ENCODE peak calls at places on chromosomes 11 and 22, in six cellular contexts. F is GM12891, S is sigmoid colon, T is prostate gland, P is HepG2, A is stomach. K is an unnamed sample.

GRCh38 chr22:29031236-29031982 is 30.2 kb downstream of the C22orf31 start:
- DNase-seq in F (no peak), S (peak; percentile 87), T (peak; percentile 39), P (peak; percentile 93), A (peak; percentile 44), K (peak; percentile 55)

GRCh38 chr11:2684581-2684980 is 15.2 kb downstream of the KCNQ1OT1 start:
- DNase-seq in F (no peak), S (peak; percentile 33), T (no peak), P (no peak), A (no peak), K (no peak)

GRCh38 chr22:31474743-31475142 is 14.9 kb downstream of the EIF4ENIF1 start:
- DNase-seq in F (no peak), S (no peak), T (no peak), P (no peak), A (no peak), K (no peak)

GRCh38 chr11:46360878-46361277 is 13.6 kb downstream of the DGKZ start:
- DNase-seq in F (no peak), S (no peak), T (no peak), P (no peak), A (no peak), K (no peak)

GRCh38 chr11:126969865-126970479 is 30.6 kb downstream of the KIRREL3 start:
- DNase-seq in F (no peak), S (no peak), T (no peak), P (no peak), A (no peak), K (no peak)

GRCh38 chr11:116913000-116913399 is 75.6 kb upstream of the APOA1 start:
- DNase-seq in F (no peak), S (no peak), T (no peak), P (no peak), A (no peak), K (no peak)

GRCh38 chr11:898540-899190 is 11.9 kb downstream of the CHID1 start:
- DNase-seq in F (no peak), S (no peak), T (no peak), P (peak; percentile 23), A (no peak), K (no peak)

GRCh38 chr11:91981995-91982394 is 242.6 kb upstream of the FAT3 start:
- DNase-seq in F (no peak), S (peak; percentile 89), T (peak; percentile 26), P (no peak), A (no peak), K (no peak)

GRCh38 chr22:46747646-46748045 is 9.6 kb upstream of the CERK start:
- DNase-seq in F (no peak), S (no peak), T (no peak), P (no peak), A (no peak), K (no peak)

GRCh38 chr11:19646921-19647320 is 65.7 kb upstream of the NAV2 start:
- DNase-seq in F (no peak), S (no peak), T (no peak), P (no peak), A (no peak), K (no peak)

GRCh38 chr11:69774354-69775162 is 583 bp downstream of the FGF4 start:
- DNase-seq in F (no peak), S (no peak), T (no peak), P (no peak), A (no peak), K (no peak)

GRCh38 chr11:132595711-132596111 is 936.6 kb downstream of the OPCML start:
- DNase-seq in F (no peak), S (no peak), T (no peak), P (no peak), A (peak; percentile 70), K (no peak)

GRCh38 chr11:119365071-119365591 is 16.4 kb downstream of the USP2 start:
- DNase-seq in F (no peak), S (no peak), T (no peak), P (no peak), A (no peak), K (no peak)

GRCh38 chr22:11628651-11629511 is 3899.1 kb upstream of the OR11H1 start:
- DNase-seq in F (no peak), S (no peak), T (no peak), P (no peak), A (no peak), K (no peak)

GRCh38 chr11:2825886-2826678 is 59.5 kb downstream of the CDKN1C start:
- DNase-seq in F (no peak), S (peak; percentile 96), T (peak; percentile 82), P (peak; percentile 60), A (no peak), K (peak; percentile 67)

GRCh38 chr11:67354314-67355022 is 1.1 kb upstream of the POLD4 start:
- DNase-seq in F (no peak), S (peak; percentile 81), T (no peak), P (peak; percentile 97), A (peak; percentile 68), K (no peak)
- TF ChIP-seq POLR2AphosphoS5 in F (no peak), S (peak; percentile 38), T (no peak), P (peak; percentile 26), A (peak; percentile 32), K (no peak)

DNA sequence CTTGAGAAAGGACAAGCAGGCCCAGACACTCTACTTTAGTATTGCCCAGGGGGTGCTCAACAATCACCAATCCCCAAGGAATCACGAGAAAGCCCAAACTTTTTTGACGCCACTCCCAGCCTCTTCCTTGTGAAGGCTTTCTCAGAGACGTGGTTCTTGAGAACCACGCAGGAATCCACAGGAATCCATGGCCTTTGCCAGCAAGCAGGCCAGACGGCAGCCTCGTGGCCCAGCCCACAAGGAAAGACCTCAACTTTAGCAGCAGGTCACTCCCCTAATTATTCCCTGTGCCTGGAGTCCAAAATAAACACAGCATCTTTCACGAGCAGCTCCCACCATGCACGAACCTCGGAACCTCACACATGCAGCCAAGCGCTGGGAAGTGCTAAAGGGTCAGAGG is 104.2 kb downstream of the WT1 start:
- DNase-seq in F (no peak), S (no peak), T (no peak), P (no peak), A (no peak), K (no peak)
- TF ChIP-seq POLR2AphosphoS5 in F (no peak), S (no peak), T (no peak), P (no peak), A (no peak), K (no peak)

DNA sequence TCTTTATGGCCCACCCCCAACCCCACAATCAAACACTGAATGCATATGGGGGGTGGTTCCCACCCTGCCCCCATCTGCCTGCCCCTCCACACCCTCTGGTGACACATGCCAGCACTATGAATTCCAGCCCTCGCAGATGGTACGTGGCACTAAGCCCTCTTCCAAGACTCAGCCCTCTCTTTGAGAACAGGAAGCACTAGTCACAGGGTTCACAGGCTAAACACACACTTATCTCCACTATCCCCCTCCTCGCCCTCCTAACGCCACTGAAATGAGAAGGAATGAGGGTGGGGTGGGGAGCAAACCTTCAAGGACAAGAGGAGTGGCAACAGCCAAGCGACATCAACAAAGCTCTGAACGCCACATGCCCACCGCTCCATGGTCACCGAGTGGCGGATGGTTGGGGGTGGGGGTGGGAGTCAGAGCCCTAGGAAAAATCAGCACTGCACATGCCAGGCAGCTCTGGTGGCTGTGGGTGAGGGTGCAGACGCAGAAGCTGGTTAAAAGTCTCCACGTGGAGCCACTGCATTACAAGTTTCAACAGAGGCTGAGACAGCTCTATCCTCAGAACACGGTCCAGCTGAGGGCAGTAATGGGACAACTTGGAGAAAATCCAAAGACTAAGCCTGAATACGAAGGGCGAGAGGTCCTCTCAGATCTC is 33.6 kb downstream of the TMEM184B start:
- DNase-seq in F (no peak), S (no peak), T (peak; percentile 36), P (no peak), A (no peak), K (no peak)
- TF ChIP-seq POLR2AphosphoS5 in F (no peak), S (peak; percentile 32), T (no peak), P (no peak), A (peak; percentile 35), K (no peak)

GRCh38 chr11:104968365-104968855 is at the start of gene CASP4:
- DNase-seq in F (no peak), S (no peak), T (peak; percentile 55), P (peak; percentile 56), A (no peak), K (no peak)
- TF ChIP-seq POLR2AphosphoS5 in F (peak; percentile 32), S (peak; percentile 68), T (peak; percentile 87), P (peak; percentile 53), A (peak; percentile 57), K (peak; percentile 62)

GRCh38 chr11:66728760-66729385 is at the start of gene SPTBN2:
- DNase-seq in F (no peak), S (peak; percentile 60), T (no peak), P (no peak), A (no peak), K (peak; percentile 34)

GRCh38 chr11:66729447-66729846 is 431 bp upstream of the SPTBN2 start:
- DNase-seq in F (no peak), S (no peak), T (no peak), P (no peak), A (no peak), K (no peak)

GRCh38 chr11:66725646-66726045 is 3.4 kb downstream of the SPTBN2 start:
- DNase-seq in F (no peak), S (peak; percentile 37), T (no peak), P (no peak), A (no peak), K (peak; percentile 27)

GRCh38 chr11:66727282-66727882 is 1.6 kb downstream of the SPTBN2 start:
- DNase-seq in F (peak; percentile 53), S (peak; percentile 59), T (no peak), P (no peak), A (peak; percentile 34), K (peak; percentile 51)

DNA sequence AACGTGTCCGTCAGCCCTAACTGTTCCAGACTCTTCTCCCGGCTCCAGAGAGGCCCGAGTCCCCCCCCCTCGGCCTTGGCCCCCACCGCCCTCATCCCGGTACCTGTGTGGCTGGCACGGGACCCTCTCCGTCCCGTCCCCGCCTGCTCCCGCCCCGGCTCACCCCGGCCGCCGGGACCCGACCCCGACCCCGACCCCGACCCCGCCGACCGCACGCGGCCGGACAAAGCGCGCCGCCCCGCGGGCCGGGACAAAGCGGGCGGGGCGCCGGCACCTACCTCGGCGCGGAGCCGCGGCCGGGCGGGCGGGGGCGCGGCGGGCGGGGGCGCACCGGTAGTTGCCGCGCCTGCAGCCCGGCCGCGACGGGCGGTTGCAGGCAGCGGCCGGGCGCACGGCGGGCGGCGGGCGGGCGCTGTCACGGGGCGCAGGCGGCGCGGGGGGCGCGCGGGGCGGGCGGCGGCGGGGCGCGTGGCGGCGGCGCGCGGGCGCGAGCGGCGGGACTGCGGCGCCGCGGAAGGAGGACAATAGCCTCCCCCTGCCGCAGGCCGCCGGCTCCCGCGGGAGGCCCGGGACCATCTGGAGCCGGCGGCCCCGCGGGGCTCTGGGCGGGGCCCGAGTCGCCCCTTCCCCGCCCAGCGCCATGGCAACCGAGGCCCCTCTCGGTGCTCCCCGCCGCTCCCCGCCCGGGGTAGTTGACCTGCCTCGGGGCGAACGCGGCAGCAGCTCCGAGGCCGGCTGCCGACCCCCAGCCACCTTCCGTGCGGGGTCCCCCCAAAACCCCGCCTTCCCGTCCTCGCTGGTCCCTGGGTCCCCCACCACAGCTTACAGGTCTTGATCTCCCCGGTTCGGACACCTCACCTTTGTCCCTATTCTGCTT is 895 bp downstream of the SPTBN2 start:
- DNase-seq in F (no peak), S (peak; percentile 52), T (no peak), P (no peak), A (no peak), K (no peak)
- TF ChIP-seq POLR2AphosphoS5 in F (no peak), S (no peak), T (no peak), P (no peak), A (no peak), K (no peak)

GRCh38 chr22:26610072-26610958 is 7.5 kb downstream of the CRYBB1 start:
- DNase-seq in F (peak; percentile 65), S (no peak), T (no peak), P (no peak), A (peak; percentile 35), K (no peak)
- TF ChIP-seq POLR2AphosphoS5 in F (peak; percentile 59), S (no peak), T (no peak), P (no peak), A (no peak), K (no peak)